ENCODE peak calls at places on chromosome X, in four cellular contexts. One of them, this sample, is unnamed.

GRCh38 chrX:48945517-48946348 is 11.7 kb downstream of the OTUD5 start:
- DNase-seq in HCT116: peak
- DNase-seq in neuronal stem cell: no peak
- DNase-seq in ovary: peak
- DNase-seq in this sample: peak

GRCh38 chrX:41600266-41600665 is 88.5 kb upstream of the GPR34 start:
- DNase-seq in ovary: no peak
- DNase-seq in HCT116: no peak
- DNase-seq in neuronal stem cell: no peak
- DNase-seq in this sample: peak

GRCh38 chrX:69127466-69127865 is 37.8 kb downstream of the PJA1 start:
- DNase-seq in neuronal stem cell: no peak
- DNase-seq in ovary: no peak
- DNase-seq in HCT116: no peak
- DNase-seq in this sample: no peak

GRCh38 chrX:7146703-7147430 is 645 bp upstream of the STS start:
- DNase-seq in neuronal stem cell: no peak
- DNase-seq in HCT116: no peak
- DNase-seq in ovary: no peak
- DNase-seq in this sample: no peak

GRCh38 chrX:50067435-50068292 is 133.1 kb downstream of the AKAP4 start:
- DNase-seq in ovary: peak
- DNase-seq in neuronal stem cell: peak
- DNase-seq in HCT116: no peak
- DNase-seq in this sample: no peak

GRCh38 chrX:2707334-2707760 is 16.3 kb downstream of the CD99 start:
- DNase-seq in neuronal stem cell: no peak
- DNase-seq in ovary: no peak
- DNase-seq in HCT116: peak
- DNase-seq in this sample: peak

GRCh38 chrX:99305573-99305972 is 1104.5 kb downstream of the PCDH19 start:
- DNase-seq in HCT116: no peak
- DNase-seq in ovary: no peak
- DNase-seq in neuronal stem cell: no peak
- DNase-seq in this sample: no peak

GRCh38 chrX:71301195-71301924 is at the start of gene ITGB1BP2:
- DNase-seq in neuronal stem cell: no peak
- DNase-seq in HCT116: no peak
- DNase-seq in ovary: peak
- DNase-seq in this sample: no peak

GRCh38 chrX:19883878-19884277 is 3.5 kb downstream of the SH3KBP1 start:
- DNase-seq in neuronal stem cell: no peak
- DNase-seq in HCT116: peak
- DNase-seq in ovary: no peak
- DNase-seq in this sample: no peak

GRCh38 chrX:65750674-65751469 is 83.4 kb downstream of the MSN start:
- DNase-seq in ovary: no peak
- DNase-seq in neuronal stem cell: no peak
- DNase-seq in HCT116: no peak
- DNase-seq in this sample: peak

GRCh38 chrX:27236681-27237080 is 226.5 kb downstream of the PPP4R3C start:
- DNase-seq in HCT116: no peak
- DNase-seq in ovary: no peak
- DNase-seq in neuronal stem cell: no peak
- DNase-seq in this sample: no peak

GRCh38 chrX:64758047-64758446 is 218.2 kb downstream of the ZC4H2 start:
- DNase-seq in ovary: no peak
- DNase-seq in HCT116: no peak
- DNase-seq in neuronal stem cell: no peak
- DNase-seq in this sample: no peak

GRCh38 chrX:134537179-134537945 is 77.4 kb downstream of the HPRT1 start:
- DNase-seq in neuronal stem cell: no peak
- DNase-seq in ovary: no peak
- DNase-seq in HCT116: peak
- DNase-seq in this sample: peak

GRCh38 chrX:47143894-47144625 is 442 bp downstream of the NDUFB11 start:
- DNase-seq in HCT116: no peak
- DNase-seq in ovary: peak
- DNase-seq in neuronal stem cell: no peak
- DNase-seq in this sample: peak

GRCh38 chrX:38796926-38797325 is 4.3 kb upstream of the MID1IP1 start:
- DNase-seq in HCT116: no peak
- DNase-seq in ovary: no peak
- DNase-seq in neuronal stem cell: no peak
- DNase-seq in this sample: no peak

GRCh38 chrX:105460366-105460765 is 239.9 kb upstream of the TEX13A start:
- DNase-seq in HCT116: no peak
- DNase-seq in ovary: no peak
- DNase-seq in neuronal stem cell: no peak
- DNase-seq in this sample: peak

GRCh38 chrX:3728454-3728853 is 15.0 kb upstream of the PRKX start:
- DNase-seq in HCT116: no peak
- DNase-seq in neuronal stem cell: no peak
- DNase-seq in ovary: no peak
- DNase-seq in this sample: no peak

GRCh38 chrX:45202171-45202570 is 1.5 kb upstream of the DIPK2B start:
- DNase-seq in HCT116: no peak
- DNase-seq in neuronal stem cell: no peak
- DNase-seq in ovary: no peak
- DNase-seq in this sample: no peak

GRCh38 chrX:72247206-72247944 is 8.5 kb upstream of the ERCC6L start:
- DNase-seq in ovary: peak
- DNase-seq in neuronal stem cell: no peak
- DNase-seq in HCT116: no peak
- DNase-seq in this sample: no peak

GRCh38 chrX:11064851-11065600 is 46.1 kb upstream of the HCCS start:
- DNase-seq in neuronal stem cell: no peak
- DNase-seq in ovary: no peak
- DNase-seq in HCT116: no peak
- DNase-seq in this sample: peak

GRCh38 chrX:42678133-42678532 is 99.8 kb downstream of the PPP1R2C start:
- DNase-seq in HCT116: no peak
- DNase-seq in ovary: no peak
- DNase-seq in neuronal stem cell: no peak
- DNase-seq in this sample: peak

GRCh38 chrX:10173331-10173900 is 16.6 kb downstream of the CLCN4 start:
- DNase-seq in HCT116: no peak
- DNase-seq in neuronal stem cell: peak
- DNase-seq in ovary: peak
- DNase-seq in this sample: peak

GRCh38 chrX:71660562-71661416 is 6.6 kb upstream of the LOC101059915 start:
- DNase-seq in HCT116: no peak
- DNase-seq in neuronal stem cell: no peak
- DNase-seq in ovary: no peak
- DNase-seq in this sample: no peak

GRCh38 chrX:18855919-18856644 is 127.8 kb downstream of the PHKA2 start:
- DNase-seq in neuronal stem cell: no peak
- DNase-seq in HCT116: no peak
- DNase-seq in ovary: no peak
- DNase-seq in this sample: peak

GRCh38 chrX:121504148-121504547 is 456.7 kb downstream of the GLUD2 start:
- DNase-seq in HCT116: no peak
- DNase-seq in neuronal stem cell: no peak
- DNase-seq in ovary: no peak
- DNase-seq in this sample: no peak

GRCh38 chrX:9166566-9166909 is 132.6 kb upstream of the FAM9B start:
- DNase-seq in ovary: no peak
- DNase-seq in neuronal stem cell: no peak
- DNase-seq in HCT116: no peak
- DNase-seq in this sample: peak

DNA sequence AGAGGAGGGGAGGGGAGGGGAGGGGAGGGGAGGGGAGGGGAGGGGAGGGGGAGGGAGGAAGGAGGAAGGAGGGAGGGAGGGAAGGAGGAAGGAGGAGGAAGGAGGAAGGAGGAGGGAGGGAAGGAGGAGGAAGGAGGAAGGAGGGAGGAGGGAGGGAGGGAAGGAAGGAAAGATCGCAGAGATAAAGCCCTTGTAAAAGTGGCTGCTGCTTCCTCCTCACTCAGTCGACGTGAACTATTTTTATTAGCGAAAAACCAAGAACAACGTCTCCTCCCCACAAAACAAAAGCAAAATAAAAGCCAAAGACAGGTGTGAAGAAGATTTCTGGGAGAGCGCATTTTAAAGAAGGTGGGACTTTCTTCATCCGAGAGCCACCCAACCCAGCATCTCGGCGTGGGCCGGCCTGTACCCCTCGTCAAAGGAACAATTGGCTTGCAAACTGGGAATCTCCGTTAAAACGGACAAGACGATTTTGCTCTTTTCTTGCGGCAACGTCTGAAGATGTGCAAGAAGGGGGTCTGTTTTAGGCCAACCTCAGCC is 40.7 kb upstream of the ASMTL start:
- DNase-seq in ovary: no peak
- DNase-seq in neuronal stem cell: no peak
- DNase-seq in HCT116: no peak
- DNase-seq in this sample: no peak
- H3K4me3 ChIP-seq in ovary: no peak
- H3K4me3 ChIP-seq in neuronal stem cell: no peak
- H3K4me3 ChIP-seq in HCT116: no peak
- H3K4me3 ChIP-seq in this sample: no peak

GRCh38 chrX:54359408-54359807 is 1.6 kb upstream of the WNK3 start:
- DNase-seq in ovary: no peak
- DNase-seq in neuronal stem cell: no peak
- DNase-seq in HCT116: no peak
- DNase-seq in this sample: no peak

GRCh38 chrX:54358424-54359211 is 772 bp upstream of the WNK3 start:
- DNase-seq in neuronal stem cell: peak
- DNase-seq in HCT116: no peak
- DNase-seq in ovary: peak
- DNase-seq in this sample: peak

GRCh38 chrX:54352677-54353076 is 5.2 kb downstream of the WNK3 start:
- DNase-seq in HCT116: no peak
- DNase-seq in ovary: no peak
- DNase-seq in neuronal stem cell: no peak
- DNase-seq in this sample: no peak

DNA sequence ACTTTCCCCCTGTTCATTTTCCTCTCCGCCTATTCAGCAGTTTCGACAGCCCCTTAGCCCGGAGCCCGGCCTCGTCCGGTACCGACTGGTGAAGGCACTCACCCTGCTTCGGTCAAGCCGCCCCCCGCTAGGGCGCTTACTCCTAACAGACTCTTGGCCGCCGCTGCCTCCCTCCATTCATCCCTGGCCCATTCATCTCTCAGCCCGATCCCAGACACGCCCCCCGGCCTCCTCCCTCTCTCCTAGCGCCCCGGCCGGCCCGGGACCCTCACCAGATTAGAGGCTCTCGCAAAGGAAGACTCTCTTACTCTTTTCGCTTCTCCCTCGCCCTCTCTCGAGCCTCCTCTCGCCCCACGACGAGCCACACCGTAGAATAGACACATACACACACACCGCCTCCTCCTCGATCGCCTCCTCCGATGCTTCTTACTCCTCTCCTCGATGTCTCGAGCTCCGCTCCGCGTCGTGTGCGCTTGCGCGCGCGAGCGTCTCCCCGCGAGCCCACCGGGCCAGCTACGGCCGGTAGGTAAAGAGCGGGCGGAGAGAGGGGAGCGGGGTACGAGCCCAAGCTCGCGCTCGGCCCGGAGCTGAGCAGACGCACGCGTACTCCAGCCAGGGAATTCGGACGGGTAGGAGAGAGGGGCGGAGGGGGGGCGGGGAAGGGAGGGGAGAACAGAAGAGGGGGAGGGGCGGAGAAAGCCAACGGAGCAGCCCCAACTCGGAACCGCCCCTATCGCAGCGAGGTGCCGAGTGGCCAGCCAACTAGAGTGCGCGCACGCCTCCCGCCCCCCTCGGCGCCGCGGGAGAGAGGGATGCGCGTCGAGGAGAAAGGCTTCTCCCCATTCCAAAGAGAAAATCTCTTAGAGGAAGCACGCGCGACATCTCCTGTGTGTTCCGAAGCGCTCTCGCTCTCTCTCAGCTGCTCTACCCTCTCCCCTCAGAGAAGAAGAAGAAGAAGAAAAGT is at the start of gene WNK3:
- DNase-seq in ovary: peak
- DNase-seq in HCT116: no peak
- DNase-seq in neuronal stem cell: peak
- DNase-seq in this sample: peak
- H3K4me3 ChIP-seq in ovary: peak
- H3K4me3 ChIP-seq in HCT116: no peak
- H3K4me3 ChIP-seq in neuronal stem cell: peak
- H3K4me3 ChIP-seq in this sample: peak

GRCh38 chrX:15738686-15739016 is 581 bp downstream of the CA5B start:
- DNase-seq in ovary: no peak
- DNase-seq in neuronal stem cell: no peak
- DNase-seq in HCT116: no peak
- DNase-seq in this sample: no peak
- H3K4me3 ChIP-seq in ovary: peak
- H3K4me3 ChIP-seq in neuronal stem cell: no peak
- H3K4me3 ChIP-seq in HCT116: no peak
- H3K4me3 ChIP-seq in this sample: peak

GRCh38 chrX:149504915-149505651 is at the start of gene IDS:
- DNase-seq in HCT116: peak
- DNase-seq in ovary: peak
- DNase-seq in neuronal stem cell: peak
- DNase-seq in this sample: peak

GRCh38 chrX:149508467-149508866 is 3.4 kb upstream of the IDS start:
- DNase-seq in ovary: no peak
- DNase-seq in neuronal stem cell: no peak
- DNase-seq in HCT116: no peak
- DNase-seq in this sample: no peak

GRCh38 chrX:149506349-149506748 is 1.2 kb upstream of the IDS start:
- DNase-seq in neuronal stem cell: no peak
- DNase-seq in ovary: no peak
- DNase-seq in HCT116: no peak
- DNase-seq in this sample: no peak

GRCh38 chrX:149504226-149504914 is 736 bp downstream of the IDS start:
- DNase-seq in HCT116: no peak
- DNase-seq in ovary: peak
- DNase-seq in neuronal stem cell: no peak
- DNase-seq in this sample: peak

DNA sequence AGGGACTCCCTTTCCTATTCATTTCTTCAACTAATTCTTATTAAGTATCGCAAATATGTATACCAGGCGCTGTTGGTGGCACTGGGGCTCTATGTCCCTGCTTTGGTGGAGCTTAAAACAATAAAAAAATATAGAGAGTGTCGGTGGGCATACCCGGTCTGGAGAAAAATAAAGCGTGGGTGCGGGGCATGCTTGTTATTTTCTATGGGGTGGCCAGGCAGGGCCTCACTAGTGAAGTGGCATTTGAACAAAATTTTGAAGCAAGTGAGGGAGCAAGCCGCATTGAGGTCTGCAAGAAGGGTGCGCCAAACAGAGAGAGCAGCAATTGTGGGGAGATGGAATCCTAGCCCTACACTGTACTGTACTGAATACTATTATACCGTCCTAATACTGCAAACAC is 565 bp upstream of the IDS start:
- DNase-seq in neuronal stem cell: no peak
- DNase-seq in ovary: no peak
- DNase-seq in HCT116: no peak
- DNase-seq in this sample: no peak
- H3K4me3 ChIP-seq in neuronal stem cell: no peak
- H3K4me3 ChIP-seq in ovary: peak
- H3K4me3 ChIP-seq in HCT116: no peak
- H3K4me3 ChIP-seq in this sample: no peak

This sample was measured in AG10803.